ENCODE peak calls at places on chromosome 3, in seven cellular contexts. T is effector memory CD4-positive, alpha-beta T cell; U is uterus; W is skeletal muscle cell; I is H1; E is choroid plexus epithelial cell; K is naive thymus-derived CD4-positive, alpha-beta T cell. H is an unnamed sample.

GRCh38 chr3:16728762-16729745 is 123.8 kb upstream of the DAZL start:
- DNase-seq in E (peak), I (no peak), W (peak), U (no peak), T (no peak), K (no peak), H (no peak)

GRCh38 chr3:141271279-141272033 is 39.8 kb downstream of the PXYLP1 start:
- DNase-seq in I (no peak), T (no peak), W (no peak), E (no peak), K (no peak), U (no peak), H (no peak)

GRCh38 chr3:28989646-28990089 is 291.2 kb upstream of the RBMS3 start:
- DNase-seq in I (no peak), W (no peak), K (no peak), U (no peak), T (no peak), E (peak), H (no peak)

GRCh38 chr3:122902326-122902725 is 107.5 kb downstream of the SLC49A4 start:
- DNase-seq in T (no peak), K (no peak), U (no peak), W (no peak), I (no peak), E (peak), H (no peak)

GRCh38 chr3:175704366-175705041 is 845.4 kb downstream of the NAALADL2 start:
- DNase-seq in T (no peak), K (no peak), E (no peak), I (no peak), U (no peak), W (no peak), H (no peak)

GRCh38 chr3:71509024-71509423 is 74.5 kb downstream of the FOXP1 start:
- DNase-seq in T (no peak), E (no peak), I (no peak), W (no peak), U (no peak), K (no peak), H (no peak)

GRCh38 chr3:49397470-49397869 is 14.3 kb downstream of the RHOA start:
- DNase-seq in E (peak), U (no peak), K (no peak), I (no peak), W (no peak), T (no peak), H (no peak)

GRCh38 chr3:56590814-56591213 is 33.8 kb downstream of the CCDC66 start:
- DNase-seq in I (no peak), K (no peak), E (peak), U (no peak), T (no peak), W (no peak), H (no peak)

GRCh38 chr3:122908251-122908650 is 113.4 kb downstream of the SLC49A4 start:
- DNase-seq in W (no peak), I (no peak), U (no peak), K (no peak), T (no peak), E (no peak), H (no peak)

GRCh38 chr3:52144034-52144795 is 10.0 kb downstream of the POC1A start:
- DNase-seq in K (peak), E (peak), I (peak), U (peak), T (peak), W (peak), H (peak)

GRCh38 chr3:177721864-177722370 is 524.6 kb upstream of the TBL1XR1 start:
- DNase-seq in U (no peak), K (no peak), T (no peak), I (no peak), W (no peak), E (no peak), H (no peak)

GRCh38 chr3:71130516-71131384 is 452.8 kb downstream of the FOXP1 start:
- DNase-seq in W (no peak), K (peak), I (no peak), T (peak), E (peak), U (peak), H (peak)

DNA sequence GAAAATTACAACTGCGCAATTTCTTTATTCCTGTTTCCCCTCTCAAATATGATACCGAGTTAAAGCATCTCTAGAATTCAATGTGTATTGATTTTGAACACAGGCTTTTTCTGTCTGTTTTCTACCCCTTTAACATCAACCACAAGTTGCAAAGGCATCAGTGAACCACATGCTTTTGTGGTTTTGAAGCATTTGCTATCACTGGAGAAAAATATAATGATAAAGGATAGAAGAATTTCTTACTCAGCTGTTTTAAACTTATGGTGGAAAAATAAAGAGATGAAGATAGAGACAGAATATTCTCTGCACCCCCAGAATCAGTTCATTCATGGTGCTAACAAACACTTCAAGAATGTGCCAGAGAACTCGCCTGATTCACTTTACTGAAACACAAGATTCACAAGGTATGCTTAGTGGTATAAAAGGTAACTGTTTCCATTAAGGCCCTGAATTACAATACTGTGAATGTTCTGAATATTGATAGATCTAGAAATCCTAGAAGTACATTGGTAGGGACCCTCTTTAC is 9.5 kb upstream of the DPPA4 start:
- DNase-seq in T (no peak), I (no peak), E (peak), K (no peak), W (no peak), U (no peak), H (no peak)
- H3K4me3 ChIP-seq in T (no peak), I (no peak), E (no peak), K (no peak), W (no peak), U (no peak), H (no peak)

DNA sequence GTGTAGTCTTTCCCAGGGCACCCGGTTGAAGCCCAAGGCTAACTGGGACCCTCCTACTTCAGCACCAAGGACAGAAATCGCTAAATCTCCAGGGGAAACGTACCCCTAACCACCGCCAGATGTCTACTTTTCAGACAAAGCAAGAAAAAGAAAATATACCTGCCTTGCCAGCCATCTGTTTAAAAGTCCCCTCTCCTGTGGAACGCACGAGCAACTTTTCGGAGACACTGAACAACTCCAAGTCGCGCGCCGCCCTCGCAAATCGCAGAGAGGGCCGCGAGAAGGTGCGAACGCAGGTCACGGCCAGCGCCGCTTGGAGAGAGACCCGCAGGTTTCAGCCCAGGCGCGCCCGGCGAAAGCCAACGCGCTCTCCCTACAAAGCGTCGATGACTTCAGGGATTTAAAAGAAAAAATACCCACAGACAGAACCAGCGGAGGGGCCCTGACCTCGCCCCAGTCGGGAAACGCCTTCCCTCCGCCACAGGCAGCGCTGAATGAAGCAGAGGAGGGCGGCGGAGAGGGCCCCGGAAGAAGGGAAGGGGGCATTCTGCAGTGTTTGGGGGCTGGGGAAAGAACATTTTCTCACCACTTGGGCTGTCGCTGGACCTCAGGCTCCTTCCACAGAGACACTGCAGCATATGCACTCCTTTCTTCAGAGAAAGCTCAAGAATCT is 213.1 kb downstream of the FGF12 start:
- DNase-seq in E (peak), I (peak), U (no peak), K (no peak), T (no peak), W (no peak), H (peak)
- H3K4me3 ChIP-seq in E (no peak), I (peak), U (no peak), K (no peak), T (no peak), W (peak), H (no peak)

GRCh38 chr3:78287085-78287484 is 1247.2 kb downstream of the ROBO2 start:
- DNase-seq in K (no peak), U (no peak), T (no peak), E (no peak), I (no peak), W (no peak), H (no peak)
- H3K4me3 ChIP-seq in K (no peak), U (no peak), T (no peak), E (no peak), I (no peak), W (no peak), H (no peak)

GRCh38 chr3:46974421-46975227 is 1.9 kb downstream of the CCDC12 start:
- DNase-seq in E (no peak), W (no peak), T (no peak), I (no peak), K (no peak), U (no peak), H (no peak)
- H3K4me3 ChIP-seq in E (no peak), W (peak), T (no peak), I (no peak), K (no peak), U (no peak), H (peak)

DNA sequence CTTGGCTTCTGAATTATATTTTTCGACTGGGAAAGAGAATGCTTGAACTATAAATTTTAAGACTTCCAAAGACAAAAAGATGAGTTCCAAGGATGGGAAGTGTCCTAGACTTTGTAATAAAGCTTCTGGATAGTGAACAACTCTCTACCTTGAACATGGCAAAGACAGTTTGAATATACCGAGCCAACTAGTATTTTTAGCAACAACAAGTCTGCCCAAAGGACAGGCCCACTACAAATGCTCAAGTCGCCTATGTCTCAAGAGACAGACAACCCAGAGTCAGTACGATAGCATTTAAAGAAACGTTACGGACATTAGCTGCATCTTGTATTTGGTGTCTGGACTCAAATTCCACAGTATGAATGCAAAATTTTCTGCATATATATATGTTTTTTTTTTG is 175.3 kb upstream of the SLC2A2 start:
- DNase-seq in I (no peak), W (no peak), E (no peak), T (no peak), K (no peak), U (no peak), H (no peak)
- H3K4me3 ChIP-seq in I (no peak), W (no peak), E (no peak), T (no peak), K (no peak), U (no peak), H (no peak)

GRCh38 chr3:10116928-10117327 is 1.5 kb downstream of the BRK1 start:
- DNase-seq in T (no peak), I (no peak), U (no peak), K (no peak), E (no peak), W (no peak), H (no peak)
- H3K4me3 ChIP-seq in T (no peak), I (no peak), U (no peak), K (peak), E (no peak), W (no peak), H (peak)

DNA sequence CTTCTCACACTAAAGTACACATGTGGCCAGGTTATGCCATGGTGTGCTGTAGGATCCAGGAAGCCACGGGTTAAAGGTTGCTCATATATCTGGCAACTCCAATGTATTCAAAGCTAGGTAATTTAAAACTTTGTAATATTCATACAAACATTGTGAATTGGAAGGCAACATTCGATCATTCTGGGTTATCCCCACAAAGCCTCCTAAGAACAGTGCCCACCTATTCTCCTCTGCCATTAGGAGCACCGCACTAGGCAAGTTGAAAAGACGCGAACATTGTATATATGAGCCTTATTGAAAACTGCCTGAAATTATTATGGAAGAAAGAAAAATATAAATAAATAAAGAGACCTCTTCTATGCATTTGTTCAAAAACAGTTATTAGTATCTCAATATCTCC is 228.2 kb downstream of the IGSF11 start:
- DNase-seq in U (no peak), W (no peak), T (no peak), E (no peak), I (no peak), K (no peak), H (no peak)
- H3K4me3 ChIP-seq in U (no peak), W (no peak), T (no peak), E (no peak), I (no peak), K (no peak), H (no peak)

GRCh38 chr3:64818196-64818595 is 130.4 kb upstream of the ADAMTS9 start:
- DNase-seq in K (no peak), W (no peak), E (no peak), I (no peak), T (no peak), U (no peak), H (no peak)
- H3K4me3 ChIP-seq in K (no peak), W (no peak), E (no peak), I (no peak), T (no peak), U (no peak), H (no peak)